ENCODE peak calls at places on chromosomes 13 and 19, in four cellular contexts. A is GM12878, H is A549, O is HepG2. P is an unnamed sample.

GRCh38 chr13:98959775-98960325 is 18.0 kb downstream of the DOCK9 start:
- DNase-seq in A (no peak), H (no peak), O (no peak), P (no peak)

GRCh38 chr13:99055286-99056073 is 77.6 kb upstream of the DOCK9 start:
- DNase-seq in A (no peak), H (no peak), O (no peak), P (no peak)

GRCh38 chr19:49120325-49120683 is 960 bp downstream of the PPFIA3 start:
- DNase-seq in A (no peak), H (no peak), O (no peak), P (no peak)

GRCh38 chr19:23823952-23824389 is 65.3 kb upstream of the ZNF681 start:
- DNase-seq in A (peak), H (no peak), O (peak), P (peak)

GRCh38 chr13:107886118-107886517 is 329.2 kb downstream of the LIG4 start:
- DNase-seq in A (no peak), H (no peak), O (no peak), P (no peak)

GRCh38 chr13:23979361-23980159 is 82.3 kb upstream of the C1QTNF9B start:
- DNase-seq in A (no peak), H (peak), O (peak), P (no peak)

GRCh38 chr13:107461751-107462150 is 753.6 kb downstream of the LIG4 start:
- DNase-seq in A (no peak), H (no peak), O (no peak), P (no peak)

GRCh38 chr13:76533251-76533650 is 353.0 kb downstream of the KCTD12 start:
- DNase-seq in A (no peak), H (no peak), O (no peak), P (no peak)

GRCh38 chr13:107138987-107139386 is 571.0 kb upstream of the ARGLU1 start:
- DNase-seq in A (no peak), H (no peak), O (no peak), P (no peak)

GRCh38 chr13:76965759-76966421 is 17.6 kb downstream of the ACOD1 start:
- DNase-seq in A (no peak), H (no peak), O (no peak), P (no peak)

GRCh38 chr13:43072394-43072793 is 49.0 kb downstream of the DNAJC15 start:
- DNase-seq in A (no peak), H (no peak), O (no peak), P (no peak)

GRCh38 chr19:33177417-33177976 is 16.6 kb upstream of the LRP3 start:
- DNase-seq in A (no peak), H (peak), O (peak), P (peak)

GRCh38 chr19:44748426-44749254 is at the start of gene BCL3:
- DNase-seq in A (no peak), H (no peak), O (no peak), P (peak)

GRCh38 chr19:11200931-11201330 is 3.6 kb upstream of the KANK2 start:
- DNase-seq in A (no peak), H (no peak), O (no peak), P (no peak)

GRCh38 chr19:53328967-53329366 is 4.6 kb upstream of the ZNF845 start:
- DNase-seq in A (no peak), H (no peak), O (no peak), P (no peak)

GRCh38 chr13:71867101-71867814 is at the start of gene DACH1:
- DNase-seq in A (no peak), H (no peak), O (peak), P (peak)

GRCh38 chr13:65453982-65454381 is 1776.2 kb downstream of the PCDH9 start:
- DNase-seq in A (no peak), H (no peak), O (no peak), P (no peak)

GRCh38 chr19:15195381-15195964 is 5.3 kb downstream of the NOTCH3 start:
- DNase-seq in A (no peak), H (peak), O (no peak), P (peak)

GRCh38 chr13:49399801-49400472 is 43.9 kb downstream of the CAB39L start:
- DNase-seq in A (no peak), H (no peak), O (no peak), P (no peak)

GRCh38 chr13:105847532-105848295 is 687.7 kb downstream of the EFNB2 start:
- DNase-seq in A (no peak), H (no peak), O (no peak), P (no peak)

GRCh38 chr13:105846923-105847322 is 688.5 kb downstream of the EFNB2 start:
- DNase-seq in A (no peak), H (no peak), O (no peak), P (no peak)

DNA sequence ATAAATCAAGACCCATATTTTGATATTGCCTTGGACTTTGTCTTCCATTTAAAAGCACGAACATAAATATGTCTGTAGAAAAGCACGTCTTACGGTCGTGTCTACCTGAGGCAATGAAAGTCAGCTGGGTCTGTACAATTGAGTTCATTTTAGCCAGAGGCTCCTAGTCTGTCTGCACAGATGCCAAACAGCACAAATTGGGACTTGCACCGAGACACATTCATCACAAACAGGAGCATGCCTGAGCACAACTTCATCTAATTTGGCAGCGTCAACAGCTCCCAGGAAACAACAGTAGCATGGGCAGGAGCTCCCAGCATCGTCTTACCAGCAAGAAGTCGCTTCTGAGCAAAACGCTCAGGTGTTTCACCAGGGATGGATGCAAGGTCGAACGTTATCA is 687.0 kb downstream of the EFNB2 start:
- DNase-seq in A (no peak), H (no peak), O (no peak), P (no peak)
- TF ChIP-seq CHD4 in A (no peak), H (no peak), O (no peak), P (no peak)

GRCh38 chr19:40719414-40719894 is 2.5 kb downstream of the ITPKC start:
- DNase-seq in A (peak), H (no peak), O (no peak), P (no peak)
- H3K27ac ChIP-seq in A (peak), H (peak), O (peak), P (peak)

GRCh38 chr19:41296323-41296935 is 13.5 kb upstream of the CCDC97 start:
- DNase-seq in A (no peak), H (no peak), O (no peak), P (no peak)

GRCh38 chr19:41299046-41299754 is 10.8 kb upstream of the CCDC97 start:
- DNase-seq in A (no peak), H (no peak), O (no peak), P (no peak)

GRCh38 chr19:41297628-41298326 is 12.2 kb upstream of the CCDC97 start:
- DNase-seq in A (peak), H (no peak), O (no peak), P (no peak)

GRCh38 chr19:41299755-41300089 is 10.2 kb upstream of the CCDC97 start:
- DNase-seq in A (no peak), H (no peak), O (no peak), P (no peak)

DNA sequence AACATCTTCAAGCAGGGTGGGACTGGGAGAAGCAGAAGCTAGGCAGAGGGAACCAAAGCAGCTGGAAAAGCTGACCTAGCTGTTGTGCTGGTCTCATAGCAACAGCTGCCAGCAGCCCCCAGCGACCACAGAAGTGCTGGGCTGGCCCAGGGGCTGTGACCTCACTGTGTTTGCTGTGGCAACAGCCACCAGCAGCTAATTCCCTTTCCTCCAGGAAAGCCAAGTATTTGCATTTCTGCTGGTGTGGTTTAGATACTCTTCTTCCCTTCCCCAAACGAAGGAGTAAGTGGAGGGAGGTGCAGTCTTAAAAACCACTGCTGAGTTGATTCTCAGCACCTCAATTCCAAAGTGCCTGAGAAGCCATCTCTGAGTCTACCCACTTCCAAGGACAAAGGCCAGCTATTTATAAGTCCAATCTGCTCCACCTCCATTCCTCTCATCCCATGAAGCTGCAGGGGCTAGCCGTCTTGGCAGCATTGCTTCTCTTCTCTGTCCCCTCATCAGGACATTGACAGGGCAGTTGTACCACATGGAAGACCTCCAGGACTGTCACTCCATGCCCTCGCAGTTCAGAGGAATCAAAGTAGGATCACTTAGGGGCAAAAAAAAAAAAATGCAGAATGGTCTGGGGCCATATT is 11.5 kb upstream of the CCDC97 start:
- DNase-seq in A (no peak), H (no peak), O (no peak), P (no peak)
- TF ChIP-seq CHD4 in A (no peak), H (no peak), O (no peak), P (no peak)

DNA sequence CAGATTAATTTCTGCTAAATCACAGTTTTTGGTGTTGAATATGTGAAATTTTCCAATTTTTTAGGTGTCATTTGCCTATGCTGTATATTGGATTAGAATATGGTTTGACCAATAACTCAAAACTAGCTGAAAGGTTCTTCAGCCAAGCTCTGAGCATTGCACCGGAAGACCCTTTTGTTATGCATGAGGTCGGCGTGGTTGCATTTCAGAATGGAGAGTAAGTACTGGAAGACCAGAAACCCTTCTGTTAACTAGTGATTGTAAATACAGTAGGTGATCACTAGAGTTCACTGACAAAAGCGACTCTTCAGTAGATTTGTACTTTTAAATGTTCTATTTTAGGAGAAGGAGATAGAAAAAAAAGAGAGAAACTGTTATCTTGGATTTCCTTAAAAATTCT is 22.3 kb downstream of the CDC16 start:
- DNase-seq in A (no peak), H (no peak), O (no peak), P (no peak)
- H3K27ac ChIP-seq in A (no peak), H (no peak), O (no peak), P (no peak)

DNA sequence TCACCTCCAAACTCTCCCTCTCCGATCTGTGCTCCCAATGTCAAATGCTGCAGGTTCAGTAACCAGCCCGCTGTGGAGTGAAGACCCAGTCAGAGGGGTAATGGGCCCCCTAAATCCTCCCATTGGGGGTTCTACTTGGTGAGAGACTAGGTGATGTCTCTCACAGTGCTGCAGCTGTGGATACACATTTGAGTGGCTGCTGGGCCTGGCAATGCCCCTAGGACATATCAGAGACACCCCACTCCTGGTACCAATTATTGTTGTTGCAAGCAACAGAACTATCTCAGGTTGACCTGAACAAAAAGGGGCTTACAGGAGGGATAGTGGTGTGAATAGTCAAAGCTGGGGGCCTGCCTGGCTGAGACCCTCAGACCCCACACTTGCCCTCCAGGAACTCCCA is 4.6 kb downstream of the MATK start:
- DNase-seq in A (no peak), H (no peak), O (no peak), P (no peak)
- TF ChIP-seq CHD4 in A (no peak), H (no peak), O (peak), P (no peak)

GRCh38 chr19:13398780-13399726 is 107.2 kb downstream of the CACNA1A start:
- DNase-seq in A (no peak), H (peak), O (no peak), P (peak)

GRCh38 chr19:13398182-13398581 is 108.1 kb downstream of the CACNA1A start:
- DNase-seq in A (no peak), H (no peak), O (no peak), P (no peak)

GRCh38 chr19:13401388-13401787 is 104.9 kb downstream of the CACNA1A start:
- DNase-seq in A (no peak), H (peak), O (peak), P (peak)

GRCh38 chr19:13399746-13400145 is 106.5 kb downstream of the CACNA1A start:
- DNase-seq in A (no peak), H (no peak), O (no peak), P (peak)

DNA sequence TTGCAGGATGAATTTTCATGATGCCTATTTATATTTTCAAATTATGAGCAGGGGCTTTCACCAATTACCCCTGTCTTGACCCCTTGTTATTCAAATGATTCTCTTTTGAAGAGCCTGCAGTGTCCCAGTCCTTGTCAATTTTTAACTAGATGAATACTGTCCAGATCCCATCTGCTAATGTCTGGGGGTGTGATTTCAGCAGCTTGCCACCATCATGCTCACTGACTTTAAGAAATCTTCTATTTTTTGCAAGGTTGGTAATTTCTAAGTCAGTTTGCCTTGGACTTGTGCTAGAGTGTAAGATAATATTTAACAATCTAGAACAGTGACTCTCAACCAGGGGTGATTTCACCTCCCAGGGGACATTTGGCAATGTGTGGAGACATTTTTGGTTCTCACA is 106.0 kb downstream of the CACNA1A start:
- DNase-seq in A (no peak), H (no peak), O (no peak), P (no peak)
- H3K27ac ChIP-seq in A (no peak), H (peak), O (no peak), P (peak)

GRCh38 chr19:55426042-55426441 is 17.1 kb downstream of the SHISA7 start:
- DNase-seq in A (no peak), H (no peak), O (no peak), P (no peak)
- TF ChIP-seq CHD4 in A (no peak), H (no peak), O (no peak), P (no peak)

GRCh38 chr19:789473-790052 is 7.7 kb upstream of the PTBP1 start:
- DNase-seq in A (no peak), H (no peak), O (peak), P (no peak)

GRCh38 chr19:790971-791604 is 6.2 kb upstream of the PTBP1 start:
- DNase-seq in A (no peak), H (no peak), O (no peak), P (peak)

GRCh38 chr19:787551-787950 is 9.7 kb upstream of the PTBP1 start:
- DNase-seq in A (no peak), H (no peak), O (no peak), P (no peak)

GRCh38 chr19:791605-792360 is 5.5 kb upstream of the PTBP1 start:
- DNase-seq in A (no peak), H (no peak), O (no peak), P (peak)

DNA sequence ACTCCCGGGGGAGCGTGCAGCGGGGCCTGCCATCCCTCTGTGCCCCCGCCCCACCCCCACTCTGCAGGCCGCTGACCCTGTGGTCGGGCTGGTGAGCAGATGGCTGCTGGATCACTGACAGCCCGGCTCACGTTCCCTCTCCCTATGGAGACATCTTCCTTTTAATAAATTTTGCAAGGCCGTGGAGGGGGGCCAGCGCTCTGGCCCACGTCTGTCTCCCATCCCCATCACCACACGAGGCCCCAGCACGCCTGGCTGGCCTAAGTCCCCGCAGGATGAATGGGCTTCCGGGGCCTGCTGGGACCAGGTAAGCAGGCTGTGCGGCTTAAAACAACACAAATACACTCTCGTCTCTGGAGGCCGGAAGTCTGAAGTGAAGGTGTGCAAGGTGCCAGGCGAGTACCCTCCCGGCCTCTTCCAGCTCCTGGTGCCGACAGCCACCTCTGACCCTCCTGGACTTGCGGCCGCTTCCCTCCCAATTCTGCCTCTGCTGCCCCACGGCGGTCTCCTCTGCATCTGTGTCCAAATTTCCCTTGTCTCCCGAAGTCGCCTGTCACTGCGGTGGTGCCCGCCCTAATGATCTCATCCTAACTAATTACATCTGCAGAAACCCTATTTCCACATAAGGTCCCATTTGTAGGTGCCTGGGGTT is 8.3 kb upstream of the PTBP1 start:
- DNase-seq in A (no peak), H (no peak), O (peak), P (peak)
- H3K27ac ChIP-seq in A (no peak), H (peak), O (peak), P (peak)

P was measured in K562.